ENCODE peak calls at places on chromosomes 13 and 19, in five cellular contexts. A, U, G, Z and C are unnamed samples.

GRCh38 chr19:17073869-17074627 is 1.2 kb downstream of the HAUS8 start:
- DNase-seq in U (no peak), Z (no peak), G (no peak), A (no peak), C (no peak)

GRCh38 chr13:49165798-49166752 is 54.1 kb upstream of the MLNR start:
- DNase-seq in A (no peak), U (no peak), G (no peak), Z (no peak), C (no peak)

GRCh38 chr13:34588362-34588761 is 353.7 kb upstream of the NBEA start:
- DNase-seq in U (no peak), G (no peak), Z (no peak), A (no peak), C (no peak)

GRCh38 chr19:10262771-10263170 is 8.1 kb upstream of the ICAM1 start:
- DNase-seq in G (no peak), U (no peak), Z (no peak), A (no peak), C (no peak)

GRCh38 chr13:47291116-47291656 is 394.3 kb upstream of the HTR2A start:
- DNase-seq in Z (no peak), U (no peak), G (no peak), A (no peak), C (no peak)

GRCh38 chr19:9720541-9720940 is 45.6 kb upstream of the ZNF562 start:
- DNase-seq in Z (no peak), A (no peak), G (no peak), U (no peak), C (no peak)

GRCh38 chr19:41912899-41913475 is 15.3 kb downstream of the ERFL start:
- DNase-seq in U (no peak), G (no peak), A (no peak), Z (no peak), C (no peak)

GRCh38 chr13:76692326-76692725 is 193.9 kb downstream of the KCTD12 start:
- DNase-seq in Z (no peak), U (no peak), G (no peak), A (no peak), C (no peak)

GRCh38 chr13:39952244-39953233 is 297.1 kb downstream of the COG6 start:
- DNase-seq in U (no peak), A (no peak), G (no peak), Z (no peak), C (no peak)

GRCh38 chr13:36888645-36889044 is 31.4 kb downstream of the SMAD9 start:
- DNase-seq in A (no peak), U (no peak), G (no peak), Z (no peak), C (no peak)

GRCh38 chr13:112849500-112849899 is 119.5 kb upstream of the MCF2L start:
- DNase-seq in U (no peak), G (no peak), Z (no peak), A (no peak), C (no peak)

GRCh38 chr13:108924154-108924940 is 294.9 kb downstream of the MYO16 start:
- DNase-seq in Z (peak), A (no peak), U (no peak), G (no peak), C (no peak)

GRCh38 chr13:30052127-30052526 is 201.7 kb upstream of the UBL3 start:
- DNase-seq in G (no peak), Z (no peak), U (no peak), A (no peak), C (no peak)

GRCh38 chr13:44354884-44355283 is 18.7 kb upstream of the SERP2 start:
- DNase-seq in G (no peak), Z (no peak), A (no peak), U (no peak), C (no peak)

GRCh38 chr19:18785179-18786124 is 5.7 kb downstream of the COMP start:
- DNase-seq in A (peak), U (peak), G (peak), Z (no peak), C (peak)

GRCh38 chr13:81872581-81872980 is 1531.7 kb upstream of the SPRY2 start:
- DNase-seq in G (no peak), Z (no peak), U (no peak), A (no peak), C (no peak)

GRCh38 chr19:41085748-41086415 is 2.4 kb upstream of the CYP2A13 start:
- DNase-seq in U (no peak), A (no peak), G (no peak), Z (no peak), C (no peak)

GRCh38 chr13:104641309-104641708 is 1575.1 kb upstream of the SLC10A2 start:
- DNase-seq in U (no peak), Z (no peak), G (no peak), A (no peak), C (no peak)

GRCh38 chr13:65971541-65971940 is 1258.6 kb downstream of the PCDH9 start:
- DNase-seq in U (no peak), A (no peak), Z (no peak), G (no peak), C (no peak)

DNA sequence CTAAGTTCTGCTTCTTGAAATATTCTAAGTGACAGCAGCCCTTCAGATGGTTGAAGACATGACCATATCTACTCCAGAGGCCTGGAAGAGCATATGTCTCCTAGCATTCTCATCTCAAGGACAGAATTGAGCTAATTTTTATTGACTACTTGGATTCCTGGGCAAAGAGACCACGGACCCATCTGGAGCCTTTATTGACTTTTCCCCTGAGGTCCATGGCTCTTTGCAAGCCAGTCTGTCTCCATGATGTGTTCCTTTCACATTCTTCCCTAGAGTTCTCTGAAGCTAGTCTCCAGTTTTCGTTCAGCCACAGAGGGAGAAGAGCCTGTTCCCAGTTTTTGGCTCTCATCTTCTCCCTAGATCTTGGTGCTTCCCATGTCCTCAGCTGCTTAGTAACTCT is 202.7 kb downstream of the PCCA start:
- DNase-seq in U (no peak), A (no peak), G (no peak), Z (no peak), C (no peak)
- H3K27ac ChIP-seq in U (no peak), A (no peak), G (no peak), Z (no peak), C (no peak)

DNA sequence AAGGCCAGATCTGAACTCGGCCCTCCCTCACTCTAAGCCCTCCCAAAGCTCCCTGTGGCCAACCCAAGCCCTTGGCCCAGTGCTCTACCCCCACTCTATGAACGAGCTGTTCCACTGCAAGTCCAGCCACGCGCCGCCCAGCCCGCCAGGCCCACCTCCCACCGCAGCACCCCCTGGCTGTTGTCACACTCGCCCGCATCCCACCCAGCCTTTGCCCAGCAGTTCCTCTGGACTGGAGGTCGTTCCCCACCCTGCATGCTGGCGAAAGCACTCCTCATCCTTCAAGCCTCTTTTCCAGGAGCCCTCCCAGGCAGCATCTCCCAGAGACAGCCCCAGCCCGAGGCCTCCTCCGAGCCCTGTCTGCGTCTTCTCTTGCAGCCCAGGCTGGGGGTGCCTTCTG is 33.1 kb upstream of the ONECUT3 start:
- DNase-seq in A (no peak), U (no peak), Z (no peak), G (no peak), C (no peak)
- TF ChIP-seq CTCF in A (no peak), U (no peak), Z (no peak), G (no peak), C (no peak)

GRCh38 chr13:110346661-110347067 is 39.6 kb downstream of the COL4A2 start:
- DNase-seq in G (no peak), A (no peak), Z (peak), U (no peak), C (peak)

GRCh38 chr13:110344320-110344719 is 37.2 kb downstream of the COL4A2 start:
- DNase-seq in A (no peak), Z (no peak), U (no peak), G (no peak), C (no peak)

GRCh38 chr13:110345266-110345665 is 38.2 kb downstream of the COL4A2 start:
- DNase-seq in A (no peak), U (no peak), Z (no peak), G (no peak), C (no peak)

GRCh38 chr13:110347088-110347487 is 40.0 kb downstream of the COL4A2 start:
- DNase-seq in A (no peak), G (no peak), U (no peak), Z (no peak), C (no peak)

GRCh38 chr13:110345701-110346100 is 38.6 kb downstream of the COL4A2 start:
- DNase-seq in A (no peak), G (no peak), Z (no peak), U (no peak), C (no peak)
- H3K27ac ChIP-seq in A (peak), G (no peak), Z (no peak), U (no peak), C (peak)

GRCh38 chr13:22740264-22740663 is 440.5 kb upstream of the SGCG start:
- DNase-seq in G (no peak), U (no peak), A (no peak), Z (no peak), C (no peak)
- TF ChIP-seq CTCF in G (peak), U (no peak), A (no peak), Z (no peak), C (no peak)

DNA sequence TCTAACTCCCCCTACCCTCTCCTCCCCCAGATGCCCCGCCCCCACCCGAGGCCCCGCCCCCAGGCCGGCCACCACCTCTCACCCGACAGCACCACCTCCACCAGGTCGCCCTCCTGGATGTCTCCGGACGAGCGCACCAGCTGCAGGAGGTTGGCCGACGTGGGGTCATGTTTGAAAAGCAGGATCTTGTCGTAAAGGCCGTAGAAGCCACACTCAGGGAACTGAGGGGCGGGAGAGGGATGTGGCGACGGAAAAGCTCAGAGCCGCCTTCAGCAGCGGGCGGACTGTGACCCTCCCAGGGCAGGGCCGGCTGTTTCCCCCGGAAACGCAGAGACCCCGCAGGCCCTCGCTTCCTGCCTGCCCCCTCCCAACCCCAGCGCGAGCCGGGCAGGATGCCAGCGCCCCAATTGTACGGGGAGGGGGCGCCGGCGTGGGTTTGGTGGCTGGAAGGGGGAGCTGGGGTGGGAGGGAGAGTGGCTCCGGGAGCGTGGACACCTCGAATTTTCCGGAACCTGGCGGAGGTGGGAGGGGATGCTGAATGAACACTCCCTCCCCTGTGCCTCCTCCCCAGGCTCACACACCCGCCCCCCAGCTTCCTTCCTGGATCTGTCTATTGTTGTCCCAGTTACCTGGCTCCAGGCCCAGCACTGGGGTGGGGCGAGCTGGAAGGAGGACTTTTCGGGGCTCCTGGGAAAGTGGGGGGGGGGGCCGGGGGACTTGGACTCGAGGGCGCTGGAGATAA is 3.0 kb downstream of the PRKD2 start:
- DNase-seq in A (peak), Z (peak), U (peak), G (peak), C (peak)
- H3K27ac ChIP-seq in A (peak), Z (peak), U (peak), G (peak), C (peak)